ENCODE peak calls at places on chromosomes 1 and 21, in seven cellular contexts. A is spleen; Y is IMR-90; J is suprapubic skin; B is Panc1; K is tibial nerve; F is naive thymus-derived CD4-positive, alpha-beta T cell. R is an unnamed sample.
A peak's percentile ranks its signal among the peaks of the same experiment; 100 is the strongest.

GRCh38 chr21:37073417-37074194 is 552 bp downstream of the TTC3 start:
- DNase-seq in A (peak; percentile 94), Y (peak; percentile 67), J (peak; percentile 86), B (no peak), K (no peak), F (peak; percentile 86), R (peak; percentile 65)

GRCh38 chr1:24015226-24016210 is 35.4 kb upstream of the SRSF10 start:
- DNase-seq in A (no peak), Y (peak; percentile 67), J (no peak), B (no peak), K (no peak), F (no peak), R (no peak)

GRCh38 chr1:205351984-205352713 is 4.6 kb downstream of the KLHDC8A start:
- DNase-seq in A (no peak), Y (peak; percentile 40), J (no peak), B (no peak), K (no peak), F (no peak), R (no peak)

GRCh38 chr1:100445565-100445964 is 92.4 kb upstream of the GPR88 start:
- DNase-seq in A (no peak), Y (no peak), J (no peak), B (no peak), K (no peak), F (peak; percentile 93), R (no peak)

GRCh38 chr1:45630429-45630828 is 6.6 kb upstream of the CCDC17 start:
- DNase-seq in A (no peak), Y (no peak), J (no peak), B (no peak), K (no peak), F (no peak), R (no peak)

GRCh38 chr1:76832521-76832920 is 34.8 kb upstream of the ST6GALNAC5 start:
- DNase-seq in A (no peak), Y (no peak), J (no peak), B (no peak), K (no peak), F (no peak), R (no peak)

GRCh38 chr21:42092805-42093590 is 21.9 kb downstream of the UMODL1 start:
- DNase-seq in A (no peak), Y (no peak), J (no peak), B (no peak), K (no peak), F (no peak), R (no peak)

GRCh38 chr21:27536319-27536718 is 569.4 kb upstream of the ADAMTS5 start:
- DNase-seq in A (no peak), Y (peak; percentile 75), J (no peak), B (no peak), K (no peak), F (no peak), R (no peak)

GRCh38 chr1:41108696-41109284 is 87.3 kb upstream of the SLFNL1 start:
- DNase-seq in A (no peak), Y (peak; percentile 11), J (no peak), B (no peak), K (no peak), F (no peak), R (no peak)

GRCh38 chr1:196723325-196724185 is 51.1 kb upstream of the CFHR3 start:
- DNase-seq in A (no peak), Y (peak; percentile 23), J (no peak), B (peak; percentile 36), K (no peak), F (peak; percentile 44), R (no peak)

GRCh38 chr21:26753822-26754221 is 91.4 kb downstream of the ADAMTS1 start:
- DNase-seq in A (no peak), Y (no peak), J (no peak), B (no peak), K (no peak), F (no peak), R (no peak)

GRCh38 chr1:42935971-42936308 is 22.7 kb downstream of the SLC2A1 start:
- DNase-seq in A (no peak), Y (no peak), J (no peak), B (no peak), K (no peak), F (no peak), R (no peak)

GRCh38 chr1:11990303-11991032 is 10.2 kb downstream of the MFN2 start:
- DNase-seq in A (no peak), Y (peak; percentile 58), J (no peak), B (peak; percentile 66), K (no peak), F (no peak), R (no peak)

GRCh38 chr1:44696789-44697188 is 22.3 kb downstream of the ARMH1 start:
- DNase-seq in A (peak; percentile 84), Y (no peak), J (no peak), B (no peak), K (no peak), F (peak; percentile 58), R (no peak)

GRCh38 chr1:203152158-203153034 is 23.2 kb downstream of the MYBPH start:
- DNase-seq in A (no peak), Y (peak; percentile 49), J (no peak), B (no peak), K (no peak), F (no peak), R (no peak)

DNA sequence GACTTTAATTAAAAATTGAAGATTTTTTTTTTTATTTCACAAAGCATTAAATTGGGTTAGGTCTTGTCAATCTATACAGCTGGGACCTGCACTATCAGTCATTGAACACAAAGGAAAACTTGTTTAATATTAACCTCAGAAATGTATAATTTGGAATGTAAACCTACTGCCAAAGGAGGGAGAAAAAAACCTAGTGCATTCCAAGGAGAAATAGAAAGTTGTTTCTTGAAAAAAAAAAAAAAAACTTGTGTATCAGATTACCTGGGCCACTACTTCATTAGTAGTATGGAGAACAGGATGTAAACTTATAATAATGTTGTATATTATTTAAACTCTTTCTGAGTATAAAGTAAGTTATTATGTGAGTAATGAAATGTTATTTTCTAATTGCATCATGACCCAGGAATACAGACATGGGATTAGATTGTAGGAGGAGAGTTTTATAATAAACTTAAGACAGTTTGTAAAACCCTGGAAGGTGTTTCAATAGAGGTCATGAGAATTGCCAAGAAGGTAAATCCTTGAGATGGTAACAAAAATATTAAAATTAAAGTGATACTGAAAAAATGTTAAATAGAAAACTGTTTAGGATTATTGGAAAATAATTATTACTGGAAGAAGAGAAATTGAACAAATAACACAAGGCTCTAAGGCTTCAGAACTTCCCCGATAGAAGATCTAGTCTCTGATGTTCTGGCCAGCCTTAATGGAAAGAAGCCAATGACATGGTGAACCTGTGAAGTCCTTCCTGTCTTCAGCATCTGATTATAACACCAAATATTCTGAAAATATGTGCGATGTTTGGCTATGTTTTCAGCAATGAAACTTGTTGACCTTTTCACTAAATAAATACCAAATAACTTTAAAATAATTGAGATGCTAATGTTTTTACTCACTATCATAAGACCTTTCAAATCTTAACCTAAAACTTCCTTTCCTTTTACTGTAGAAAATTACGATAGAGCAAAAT is 412.8 kb upstream of the LYPLAL1 start:
- DNase-seq in A (no peak), Y (peak; percentile 54), J (no peak), B (no peak), K (no peak), F (no peak), R (no peak)
- H3K27ac ChIP-seq in A (no peak overlapping the region), Y (no peak overlapping the region), J (no peak overlapping the region), B (no peak overlapping the region), K (no peak overlapping the region), F (no peak overlapping the region), R (no peak overlapping the region)

GRCh38 chr1:20662110-20662475 is 924 bp upstream of the DDOST start:
- DNase-seq in A (no peak), Y (no peak), J (no peak), B (no peak), K (no peak), F (no peak), R (no peak)

GRCh38 chr1:20661235-20662109 is at the start of gene DDOST:
- DNase-seq in A (peak; percentile 99), Y (peak; percentile 97), J (peak; percentile 97), B (peak; percentile 94), K (peak; percentile 81), F (peak; percentile 95), R (peak; percentile 90)

GRCh38 chr1:20663365-20663764 is 2.2 kb upstream of the DDOST start:
- DNase-seq in A (no peak), Y (no peak), J (no peak), B (no peak), K (no peak), F (no peak), R (no peak)

GRCh38 chr1:20658166-20658915 is 2.8 kb downstream of the DDOST start:
- DNase-seq in A (no peak), Y (no peak), J (no peak), B (no peak), K (no peak), F (peak; percentile 29), R (no peak)

GRCh38 chr1:20660363-20661234 is 570 bp downstream of the DDOST start:
- DNase-seq in A (no peak), Y (no peak), J (no peak), B (no peak), K (no peak), F (no peak), R (no peak)
- H3K27ac ChIP-seq in A (peak overlapping the region; percentile 84), Y (peak overlapping the region; percentile 64), J (peak overlapping the region; percentile 39), B (peak overlapping the region; percentile 96), K (no peak overlapping the region), F (peak overlapping the region; percentile 87), R (peak overlapping the region; percentile 67)

GRCh38 chr1:55592122-55592521 is 377.0 kb upstream of the USP24 start:
- DNase-seq in A (no peak), Y (no peak), J (no peak), B (no peak), K (no peak), F (no peak), R (no peak)
- H3K27ac ChIP-seq in A (no peak overlapping the region), Y (no peak overlapping the region), J (no peak overlapping the region), B (no peak overlapping the region), K (no peak overlapping the region), F (no peak overlapping the region), R (no peak overlapping the region)

DNA sequence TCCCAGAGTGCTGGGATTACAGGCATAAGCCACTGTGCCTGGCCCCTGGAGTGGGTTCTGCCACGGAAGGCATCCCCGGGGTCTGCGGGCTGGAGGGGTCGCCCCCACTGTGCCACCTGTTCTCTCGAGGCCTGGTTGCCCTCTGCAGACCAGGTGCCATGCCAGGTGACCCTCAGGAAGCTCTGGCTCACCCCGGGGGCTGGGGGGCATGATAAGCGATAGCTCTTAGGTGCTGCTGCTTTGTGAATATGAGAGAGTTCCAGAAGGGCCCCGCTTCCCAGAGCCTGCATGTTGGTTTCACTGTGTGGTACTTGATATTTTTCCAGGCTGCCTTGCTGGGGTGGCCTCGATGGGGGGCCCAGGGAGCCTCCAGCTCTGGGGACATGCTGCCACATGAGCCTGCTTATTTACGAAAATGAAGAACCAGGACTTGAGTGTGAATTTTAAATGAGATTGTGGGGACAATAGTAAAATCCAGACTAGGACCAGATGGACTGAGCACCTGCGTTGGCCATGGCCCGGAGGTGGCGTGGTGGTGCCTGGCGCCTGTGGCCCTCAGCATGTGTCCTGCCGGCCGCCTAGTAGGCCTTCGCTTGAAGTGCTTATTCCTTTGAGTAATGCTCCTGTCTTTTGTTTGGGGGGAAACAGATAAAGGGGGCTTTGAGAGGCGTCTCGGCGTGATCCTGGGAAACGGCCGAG is 7.3 kb downstream of the SKI start:
- DNase-seq in A (peak; percentile 85), Y (no peak), J (peak; percentile 71), B (no peak), K (no peak), F (no peak), R (no peak)
- H3K27ac ChIP-seq in A (peak overlapping the region; percentile 84), Y (peak overlapping the region; percentile 86), J (peak overlapping the region; percentile 91), B (no peak overlapping the region), K (peak overlapping the region; percentile 44), F (peak overlapping the region; percentile 78), R (peak overlapping the region; percentile 53)

GRCh38 chr1:6597777-6598131 is 4.9 kb downstream of the KLHL21 start:
- DNase-seq in A (no peak), Y (no peak), J (no peak), B (no peak), K (no peak), F (no peak), R (no peak)
- H3K27ac ChIP-seq in A (no peak overlapping the region), Y (no peak overlapping the region), J (peak overlapping the region; percentile 28), B (no peak overlapping the region), K (no peak overlapping the region), F (no peak overlapping the region), R (peak overlapping the region; percentile 26)

GRCh38 chr1:245875581-245876263 is 631.4 kb downstream of the SMYD3 start:
- DNase-seq in A (no peak), Y (no peak), J (no peak), B (no peak), K (no peak), F (no peak), R (no peak)
- H3K27ac ChIP-seq in A (no peak overlapping the region), Y (peak overlapping the region; percentile 54), J (no peak overlapping the region), B (no peak overlapping the region), K (no peak overlapping the region), F (no peak overlapping the region), R (no peak overlapping the region)

R was measured in substantia nigra.